ENCODE peak calls at places on chromosomes 3 and 15, in nine cellular contexts. Q is hepatocyte, L is fibroblast of mammary gland, S is K562, J is cardiac muscle cell, M is lower lobe of right lung, X is astrocyte of the spinal cord, B is transverse colon, K is heart right ventricle. R is an unnamed sample.

GRCh38 chr3:32593903-32594525 is 23.4 kb upstream of the DYNC1LI1 start:
- DNase-seq in Q (no peak), L (peak), S (no peak), J (no peak), M (no peak), X (peak), B (no peak), K (no peak), R (no peak)

GRCh38 chr3:152402698-152403456 is 134.1 kb downstream of the MBNL1 start:
- DNase-seq in Q (no peak), L (no peak), S (no peak), J (no peak), M (no peak), X (no peak), B (no peak), K (no peak), R (no peak)

GRCh38 chr15:70126382-70126781 is 28.7 kb upstream of the TLE3 start:
- DNase-seq in Q (no peak), L (no peak), S (no peak), J (no peak), M (no peak), X (no peak), B (no peak), K (no peak), R (no peak)

GRCh38 chr15:98241032-98241554 is 280.6 kb downstream of the ARRDC4 start:
- DNase-seq in Q (no peak), L (no peak), S (no peak), J (no peak), M (no peak), X (no peak), B (no peak), K (no peak), R (no peak)

GRCh38 chr15:74326759-74327158 is 40.7 kb downstream of the CYP11A1 start:
- DNase-seq in Q (no peak), L (peak), S (no peak), J (no peak), M (no peak), X (no peak), B (no peak), K (no peak), R (no peak)

GRCh38 chr3:55678521-55679216 is 191.6 kb upstream of the WNT5A start:
- DNase-seq in Q (no peak), L (no peak), S (no peak), J (no peak), M (no peak), X (no peak), B (no peak), K (no peak), R (no peak)

GRCh38 chr15:76327191-76328105 is 9.1 kb upstream of the ISL2 start:
- DNase-seq in Q (no peak), L (no peak), S (no peak), J (no peak), M (no peak), X (no peak), B (no peak), K (no peak), R (no peak)

GRCh38 chr3:177377166-177377565 is 179.9 kb upstream of the TBL1XR1 start:
- DNase-seq in Q (peak), L (no peak), S (no peak), J (no peak), M (peak), X (no peak), B (peak), K (no peak), R (no peak)

GRCh38 chr3:35194666-35195065 is 444.7 kb upstream of the ARPP21 start:
- DNase-seq in Q (no peak), L (no peak), S (no peak), J (no peak), M (no peak), X (no peak), B (no peak), K (no peak), R (no peak)

GRCh38 chr15:80643296-80643965 is 51.7 kb upstream of the ABHD17C start:
- DNase-seq in Q (no peak), L (peak), S (no peak), J (no peak), M (no peak), X (no peak), B (no peak), K (no peak), R (no peak)

GRCh38 chr3:102269401-102269800 is 165.4 kb upstream of the ZPLD1 start:
- DNase-seq in Q (no peak), L (no peak), S (no peak), J (no peak), M (no peak), X (no peak), B (no peak), K (no peak), R (no peak)

GRCh38 chr3:23710555-23710954 is 95.2 kb upstream of the UBE2E1 start:
- DNase-seq in Q (peak), L (peak), S (no peak), J (no peak), M (no peak), X (peak), B (peak), K (peak), R (no peak)

GRCh38 chr15:60328852-60329443 is 68.8 kb downstream of the ANXA2 start:
- DNase-seq in Q (peak), L (peak), S (peak), J (peak), M (no peak), X (peak), B (no peak), K (no peak), R (no peak)

GRCh38 chr3:170323371-170323770 is 34.1 kb upstream of the SKIL start:
- DNase-seq in Q (no peak), L (no peak), S (no peak), J (no peak), M (no peak), X (peak), B (no peak), K (no peak), R (no peak)

GRCh38 chr3:17642474-17642873 is 100.0 kb downstream of the TBC1D5 start:
- DNase-seq in Q (no peak), L (peak), S (no peak), J (no peak), M (no peak), X (no peak), B (no peak), K (no peak), R (no peak)

GRCh38 chr3:81743096-81744025 is 18.1 kb downstream of the GBE1 start:
- DNase-seq in Q (peak), L (peak), S (peak), J (no peak), M (no peak), X (peak), B (no peak), K (peak), R (no peak)

GRCh38 chr3:79769234-79769633 is 1.4 kb upstream of the ROBO1 start:
- DNase-seq in Q (no peak), L (no peak), S (no peak), J (peak), M (no peak), X (no peak), B (no peak), K (no peak), R (no peak)

GRCh38 chr3:197499427-197499826 is 56.3 kb downstream of the BDH1 start:
- DNase-seq in Q (no peak), L (peak), S (peak), J (no peak), M (no peak), X (peak), B (peak), K (no peak), R (no peak)

GRCh38 chr3:178479860-178480259 is 56.4 kb upstream of the KCNMB2 start:
- DNase-seq in Q (no peak), L (no peak), S (no peak), J (no peak), M (no peak), X (no peak), B (no peak), K (no peak), R (no peak)

GRCh38 chr3:89847955-89848354 is 740.5 kb downstream of the EPHA3 start:
- DNase-seq in Q (no peak), L (no peak), S (no peak), J (no peak), M (no peak), X (no peak), B (no peak), K (no peak), R (no peak)

GRCh38 chr3:103918336-103918735 is 1448.4 kb upstream of the ALCAM start:
- DNase-seq in Q (no peak), L (no peak), S (no peak), J (no peak), M (no peak), X (no peak), B (no peak), K (no peak), R (no peak)

GRCh38 chr3:103924544-103924943 is 1442.2 kb upstream of the ALCAM start:
- DNase-seq in Q (no peak), L (no peak), S (no peak), J (no peak), M (no peak), X (no peak), B (no peak), K (no peak), R (no peak)

GRCh38 chr3:103923907-103924306 is 1442.8 kb upstream of the ALCAM start:
- DNase-seq in Q (no peak), L (no peak), S (no peak), J (no peak), M (no peak), X (no peak), B (no peak), K (no peak), R (no peak)

GRCh38 chr3:103919327-103919726 is 1447.4 kb upstream of the ALCAM start:
- DNase-seq in Q (no peak), L (no peak), S (no peak), J (no peak), M (no peak), X (no peak), B (no peak), K (no peak), R (no peak)
- TF ChIP-seq CTCF in Q (no peak), L (no peak), S (no peak), J (no peak), M (no peak), X (no peak), B (no peak), K (no peak), R (no peak)

DNA sequence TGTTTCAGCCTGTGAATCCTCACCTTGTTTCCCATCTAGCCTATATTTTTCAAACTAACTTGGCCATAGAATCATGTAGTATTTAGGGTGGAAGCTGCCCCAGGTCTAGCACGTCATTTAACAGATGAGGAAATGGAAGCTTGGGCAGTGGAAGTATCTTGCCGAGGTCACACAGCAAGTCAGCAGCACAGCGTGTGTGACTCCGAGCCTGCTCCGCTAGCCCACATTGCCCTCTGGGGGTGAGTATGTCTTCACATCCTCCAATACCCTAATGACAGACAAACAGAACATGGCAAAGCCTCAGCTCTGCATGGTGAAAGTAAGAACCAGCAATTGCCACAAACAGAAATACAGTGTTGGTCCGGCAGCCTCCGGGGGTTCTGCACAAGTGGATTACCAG is 2.2 kb upstream of the CCR5 start:
- DNase-seq in Q (peak), L (peak), S (no peak), J (peak), M (peak), X (no peak), B (peak), K (peak), R (peak)
- TF ChIP-seq CTCF in Q (peak), L (peak), S (peak), J (no peak), M (peak), X (no peak), B (no peak), K (no peak), R (peak)

DNA sequence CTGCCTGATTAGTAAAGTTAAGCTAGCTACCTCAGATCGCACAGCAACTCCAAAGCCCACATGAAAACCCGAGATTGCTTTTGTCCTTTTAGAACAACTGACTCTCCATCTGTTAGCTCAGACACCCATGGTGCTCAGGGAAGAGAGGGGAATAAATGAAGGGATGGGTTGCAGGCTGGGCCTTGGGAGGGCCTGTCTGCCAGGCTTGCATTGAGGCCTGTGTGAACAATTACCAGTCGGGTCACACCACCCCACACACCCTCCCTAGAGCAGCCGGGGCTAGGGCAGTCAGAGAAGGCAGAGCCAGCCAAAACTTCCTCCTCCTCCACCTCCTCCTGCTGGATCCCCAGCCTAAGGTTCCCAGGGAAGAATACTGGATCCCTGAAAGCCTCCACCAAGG is 8.8 kb upstream of the PRKAR2A start:
- DNase-seq in Q (no peak), L (no peak), S (no peak), J (no peak), M (peak), X (no peak), B (peak), K (no peak), R (no peak)
- TF ChIP-seq CTCF in Q (no peak), L (no peak), S (no peak), J (no peak), M (no peak), X (no peak), B (no peak), K (no peak), R (no peak)

GRCh38 chr3:36520241-36521006 is 140.1 kb downstream of the STAC start:
- DNase-seq in Q (no peak), L (no peak), S (no peak), J (peak), M (no peak), X (no peak), B (no peak), K (no peak), R (no peak)

GRCh38 chr3:36525115-36525711 is 144.9 kb downstream of the STAC start:
- DNase-seq in Q (peak), L (peak), S (no peak), J (peak), M (no peak), X (peak), B (no peak), K (no peak), R (no peak)

GRCh38 chr3:36521007-36521379 is 140.7 kb downstream of the STAC start:
- DNase-seq in Q (no peak), L (no peak), S (no peak), J (no peak), M (no peak), X (no peak), B (no peak), K (no peak), R (no peak)

DNA sequence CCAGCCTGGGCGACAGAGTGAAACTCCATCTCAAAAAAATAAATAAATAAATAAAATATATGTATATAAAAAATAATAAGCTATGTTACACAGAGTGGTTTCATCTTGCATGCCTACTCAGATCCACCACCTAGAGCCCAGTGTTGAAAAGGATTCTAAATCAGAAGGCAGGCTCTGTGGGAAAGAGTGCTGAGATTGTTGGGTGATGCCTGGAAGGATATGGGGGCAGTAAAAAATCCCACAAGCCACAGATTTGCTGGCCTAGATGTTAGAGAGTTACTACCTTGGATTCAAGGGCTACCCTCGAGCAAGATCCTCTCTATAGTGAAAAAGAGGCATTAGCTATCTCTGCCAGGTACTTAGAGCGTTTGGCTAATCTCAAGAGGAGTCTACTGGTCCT is 144.3 kb downstream of the STAC start:
- DNase-seq in Q (no peak), L (no peak), S (no peak), J (no peak), M (no peak), X (no peak), B (no peak), K (no peak), R (no peak)
- TF ChIP-seq CTCF in Q (no peak), L (no peak), S (no peak), J (no peak), M (no peak), X (no peak), B (no peak), K (no peak), R (no peak)

GRCh38 chr3:9791790-9792404 is 376 bp downstream of the TADA3 start:
- DNase-seq in Q (no peak), L (no peak), S (no peak), J (no peak), M (no peak), X (no peak), B (no peak), K (no peak), R (no peak)

GRCh38 chr3:9791127-9791526 is 1.1 kb downstream of the TADA3 start:
- DNase-seq in Q (no peak), L (no peak), S (no peak), J (no peak), M (no peak), X (no peak), B (no peak), K (no peak), R (no peak)

GRCh38 chr3:9794400-9794799 is 1.5 kb downstream of the ARPC4 start:
- DNase-seq in Q (no peak), L (no peak), S (no peak), J (no peak), M (no peak), X (no peak), B (no peak), K (no peak), R (no peak)

GRCh38 chr3:9793161-9793781 is 389 bp downstream of the ARPC4 start:
- DNase-seq in Q (peak), L (peak), S (peak), J (peak), M (peak), X (peak), B (peak), K (peak), R (no peak)

DNA sequence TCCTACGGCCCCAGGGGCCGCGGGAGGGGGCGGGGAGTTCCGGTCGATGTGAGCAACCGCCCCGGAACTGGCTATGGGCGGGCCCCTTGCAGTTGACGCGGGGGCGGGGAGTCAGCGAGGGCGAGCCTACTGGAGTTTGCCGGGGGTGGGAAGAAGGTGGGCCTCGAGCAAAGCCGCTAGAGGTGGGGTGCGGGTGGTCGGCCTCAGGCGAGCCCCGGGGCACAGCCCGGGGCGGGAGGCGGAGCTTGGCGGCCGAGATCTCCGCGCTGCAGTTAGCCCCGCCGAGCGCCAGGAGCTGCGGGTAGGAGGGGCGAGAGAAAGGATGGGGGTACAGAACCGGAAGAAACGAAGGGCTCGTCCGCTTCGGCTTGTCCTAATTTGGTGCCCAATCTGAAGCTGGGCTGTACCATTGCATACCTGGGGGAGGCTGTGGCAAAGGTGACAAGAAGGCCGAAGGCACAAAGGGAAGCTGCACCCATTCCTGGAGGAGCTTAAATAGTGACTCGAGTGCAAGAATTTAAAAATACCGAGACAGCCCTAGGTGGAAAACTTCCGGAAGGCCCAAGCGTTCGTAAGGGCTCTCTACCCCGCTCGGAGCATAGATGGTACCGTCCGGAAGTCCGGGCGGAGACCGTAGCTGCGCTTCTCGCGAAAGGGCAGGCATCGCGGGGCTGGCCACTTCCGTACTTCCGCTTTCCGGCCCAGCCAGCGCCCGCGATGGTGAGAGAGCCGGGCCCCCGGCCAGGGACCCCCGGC is at the start of the genes ARPC4 and TADA3:
- DNase-seq in Q (peak), L (peak), S (peak), J (peak), M (peak), X (peak), B (peak), K (peak), R (peak)
- TF ChIP-seq CTCF in Q (no peak), L (no peak), S (peak), J (no peak), M (no peak), X (no peak), B (no peak), K (no peak), R (no peak)

DNA sequence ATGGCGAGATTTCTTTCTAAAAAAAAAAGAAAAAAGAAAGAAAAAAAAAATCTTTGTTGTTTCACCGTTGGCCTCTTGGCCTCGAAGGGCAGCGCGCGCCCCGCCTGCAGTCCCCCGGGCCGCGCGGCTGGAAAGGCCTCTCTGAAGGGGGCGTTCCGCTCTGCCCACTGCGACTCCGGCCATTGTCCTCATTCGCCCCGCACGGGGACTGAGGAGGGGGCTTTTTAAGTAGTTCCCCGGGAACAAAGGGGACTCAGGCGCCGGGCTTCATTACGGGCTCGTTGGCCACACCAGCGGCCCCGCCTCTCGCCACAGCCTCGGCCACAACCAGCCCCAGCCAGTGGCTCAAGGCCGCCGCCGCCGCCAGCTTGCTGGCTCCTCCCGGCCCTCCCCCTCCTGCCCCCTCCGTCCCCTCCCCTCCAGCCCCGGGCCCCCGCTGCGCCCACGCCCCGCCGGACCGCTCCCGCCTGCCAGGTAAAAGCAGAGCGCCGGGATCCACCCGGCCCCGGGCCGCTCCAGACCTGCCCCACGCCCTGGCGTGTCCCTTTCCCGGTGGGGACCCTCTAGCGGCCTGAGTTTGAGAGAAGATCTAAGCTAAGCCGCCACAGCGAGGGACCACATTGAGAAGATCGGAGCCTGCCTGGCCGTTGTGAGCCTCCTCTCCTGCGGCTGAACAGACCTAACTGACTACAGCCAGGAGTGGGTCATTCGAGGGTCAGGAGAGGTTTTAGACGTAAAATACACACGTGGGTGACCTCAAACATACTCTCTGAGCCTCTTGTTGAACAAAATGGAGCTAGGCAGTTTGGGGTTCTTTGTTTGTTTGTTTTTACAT is 54.1 kb downstream of the CPN2 start:
- DNase-seq in Q (peak), L (no peak), S (no peak), J (no peak), M (peak), X (no peak), B (peak), K (no peak), R (no peak)
- TF ChIP-seq CTCF in Q (no peak), L (no peak), S (no peak), J (no peak), M (no peak), X (peak), B (no peak), K (no peak), R (no peak)

GRCh38 chr3:15205934-15206661 is at the start of gene CAPN7:
- DNase-seq in Q (peak), L (peak), S (peak), J (peak), M (peak), X (peak), B (peak), K (peak), R (peak)
- TF ChIP-seq CTCF in Q (peak), L (peak), S (peak), J (peak), M (peak), X (peak), B (peak), K (peak), R (peak)